ENCODE peak calls at places on chromosomes 4 and X, in six cellular contexts. W, Q, Z, M, R and U are unnamed samples. For H3K4me1, the result is how much of the 10 kb centered on the place peaks cover.

GRCh38 chrX:103531002-103531401 is 11.7 kb upstream of the RAB40A start:
- DNase-seq in W (peak), Q (no peak), Z (no peak), M (no peak), R (no peak), U (no peak)

GRCh38 chr4:176499518-176499917 is 179.8 kb downstream of the SPCS3 start:
- DNase-seq in W (peak), Q (no peak), Z (no peak), M (no peak), R (no peak), U (peak)

GRCh38 chrX:150465326-150465725 is 102.2 kb downstream of the MAMLD1 start:
- DNase-seq in W (no peak), Q (no peak), Z (no peak), M (no peak), R (no peak), U (no peak)

GRCh38 chrX:152896450-152896849 is 1.4 kb upstream of the ZNF185 start:
- DNase-seq in W (no peak), Q (no peak), Z (no peak), M (no peak), R (no peak), U (no peak)

GRCh38 chr4:188779586-188779985 is 640.3 kb downstream of the TRIML1 start:
- DNase-seq in W (no peak), Q (no peak), Z (no peak), M (no peak), R (no peak), U (peak)

GRCh38 chr4:61200991-61201526 is 933 bp downstream of the ADGRL3 start:
- DNase-seq in W (peak), Q (no peak), Z (peak), M (peak), R (peak), U (peak)

GRCh38 chr4:76588268-76588667 is 153.2 kb downstream of the SHROOM3 start:
- DNase-seq in W (no peak), Q (no peak), Z (no peak), M (no peak), R (no peak), U (no peak)

GRCh38 chr4:9968472-9968871 is 52.8 kb downstream of the SLC2A9 start:
- DNase-seq in W (no peak), Q (no peak), Z (no peak), M (no peak), R (no peak), U (no peak)

GRCh38 chr4:23577398-23577797 is 312.4 kb downstream of the PPARGC1A start:
- DNase-seq in W (no peak), Q (no peak), Z (no peak), M (no peak), R (no peak), U (no peak)

GRCh38 chrX:17595456-17596035 is 141.7 kb upstream of the SCML1 start:
- DNase-seq in W (peak), Q (no peak), Z (no peak), M (no peak), R (no peak), U (peak)

GRCh38 chrX:17535229-17535628 is 160.2 kb downstream of the NHS start:
- DNase-seq in W (no peak), Q (no peak), Z (peak), M (peak), R (peak), U (no peak)

GRCh38 chrX:108036298-108036973 is 8.4 kb upstream of the VSIG1 start:
- DNase-seq in W (peak), Q (no peak), Z (no peak), M (peak), R (no peak), U (peak)

GRCh38 chr4:78297075-78297815 is 240.1 kb downstream of the FRAS1 start:
- DNase-seq in W (peak), Q (no peak), Z (no peak), M (no peak), R (no peak), U (no peak)

GRCh38 chr4:16259531-16260246 is 33.4 kb upstream of the TAPT1 start:
- DNase-seq in W (peak), Q (no peak), Z (no peak), M (no peak), R (peak), U (no peak)

GRCh38 chr4:138053601-138054322 is 188.4 kb downstream of the SLC7A11 start:
- DNase-seq in W (peak), Q (no peak), Z (peak), M (peak), R (peak), U (peak)

GRCh38 chrX:118495958-118496762 is 545 bp downstream of the DOCK11 start:
- DNase-seq in W (no peak), Q (peak), Z (peak), M (peak), R (peak), U (no peak)

GRCh38 chr4:38055566-38055965 is 95.4 kb downstream of the PTTG2 start:
- DNase-seq in W (no peak), Q (no peak), Z (peak), M (no peak), R (no peak), U (no peak)
- H3K27ac ChIP-seq in W (no peak), Q (no peak), Z (no peak), M (no peak), R (peak), U (no peak)

DNA sequence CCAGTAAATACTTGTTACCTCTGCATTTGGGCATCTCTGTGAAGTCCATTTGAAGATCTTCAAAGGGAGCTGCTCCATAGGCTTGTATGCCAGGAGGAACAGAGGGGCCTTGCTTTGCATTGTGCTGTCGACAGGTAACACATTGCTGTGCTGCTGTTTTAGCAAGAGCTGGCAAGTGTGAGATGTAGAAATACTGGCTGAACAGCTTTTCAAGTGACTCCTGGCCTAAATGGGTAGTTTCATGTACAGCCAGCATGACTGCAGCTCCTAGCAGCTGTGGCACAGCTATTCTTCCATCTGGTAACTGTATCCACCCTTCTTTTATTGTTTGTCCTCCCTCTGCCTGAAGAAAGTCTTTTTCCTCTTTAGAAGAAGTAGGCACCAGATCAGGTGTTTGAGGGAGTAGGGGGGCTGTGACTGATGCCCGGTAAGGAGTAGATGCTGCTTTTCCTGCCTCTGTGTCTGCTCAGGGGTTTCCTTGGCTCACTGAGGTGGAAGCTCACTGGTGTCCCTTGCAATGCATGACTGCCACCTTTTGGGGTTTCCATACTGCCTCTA is 965.3 kb downstream of the CCSER1 start:
- DNase-seq in W (no peak), Q (no peak), Z (no peak), M (no peak), R (no peak), U (peak)
- TF ChIP-seq CTCF in W (no peak), Q (no peak), Z (no peak), M (peak), R (no peak), U (peak)

GRCh38 chr4:90095000-90095399 is 32.2 kb upstream of the CCSER1 start:
- DNase-seq in W (no peak), Q (no peak), Z (no peak), M (no peak), R (no peak), U (no peak)
- H3K4me1 ChIP-seq in W (under half), Q (under half), Z (under half), M (under half), R (under half), U (under half)

DNA sequence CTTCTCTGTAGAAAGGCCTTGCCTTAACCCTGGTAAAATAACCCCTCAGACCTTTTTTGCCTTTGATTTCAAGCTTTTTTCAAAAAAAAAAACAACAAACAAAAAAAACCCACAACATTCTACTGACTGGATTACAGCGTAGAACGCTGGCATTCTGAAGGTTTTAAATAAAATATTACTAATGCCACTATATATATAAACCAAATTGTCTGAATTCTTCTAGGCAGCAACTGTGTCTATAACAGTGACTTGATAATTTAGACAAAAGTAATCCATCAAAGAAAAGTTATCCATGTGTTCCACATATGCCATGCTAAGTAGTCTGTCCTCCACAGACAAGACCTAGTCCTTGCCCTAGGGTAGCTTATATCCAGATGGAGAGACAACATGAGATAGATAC is 33.6 kb upstream of the CXCL8 start:
- DNase-seq in W (no peak), Q (no peak), Z (no peak), M (no peak), R (no peak), U (no peak)
- H3K27ac ChIP-seq in W (no peak), Q (no peak), Z (no peak), M (no peak), R (no peak), U (peak)

GRCh38 chr4:122652379-122652778 is 31.5 kb upstream of the IL21 start:
- DNase-seq in W (peak), Q (peak), Z (peak), M (peak), R (peak), U (no peak)
- TF ChIP-seq CTCF in W (peak), Q (no peak), Z (peak), M (peak), R (peak), U (peak)

GRCh38 chrX:66675541-66675940 is 36.7 kb upstream of the EDA2R start:
- DNase-seq in W (peak), Q (no peak), Z (no peak), M (no peak), R (no peak), U (no peak)
- H3K4me1 ChIP-seq in W (under half), Q (under half), Z (under half), M (under half), R (under half), U (under half)

DNA sequence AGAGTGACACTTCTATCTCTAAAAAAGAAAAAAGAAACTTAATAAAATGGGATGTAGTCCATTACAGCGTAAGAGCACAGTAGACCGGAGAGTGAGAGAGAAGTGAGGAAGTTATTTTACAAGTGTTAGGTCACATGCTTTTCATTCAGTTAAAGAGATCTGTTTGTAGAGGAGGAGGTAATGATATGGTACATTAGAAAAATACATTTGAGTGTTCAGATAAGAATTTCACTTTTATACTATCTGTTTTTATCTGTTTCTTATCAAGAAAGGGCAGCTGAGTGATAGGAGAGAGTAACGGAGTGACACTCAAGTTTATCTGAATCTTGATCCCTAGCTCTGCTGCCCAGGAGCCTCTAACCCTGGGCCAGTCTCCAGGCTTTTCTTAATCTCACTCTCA is 38.9 kb downstream of the FNIP2 start:
- DNase-seq in W (no peak), Q (no peak), Z (no peak), M (no peak), R (no peak), U (no peak)
- H3K27ac ChIP-seq in W (no peak), Q (no peak), Z (no peak), M (peak), R (no peak), U (no peak)

DNA sequence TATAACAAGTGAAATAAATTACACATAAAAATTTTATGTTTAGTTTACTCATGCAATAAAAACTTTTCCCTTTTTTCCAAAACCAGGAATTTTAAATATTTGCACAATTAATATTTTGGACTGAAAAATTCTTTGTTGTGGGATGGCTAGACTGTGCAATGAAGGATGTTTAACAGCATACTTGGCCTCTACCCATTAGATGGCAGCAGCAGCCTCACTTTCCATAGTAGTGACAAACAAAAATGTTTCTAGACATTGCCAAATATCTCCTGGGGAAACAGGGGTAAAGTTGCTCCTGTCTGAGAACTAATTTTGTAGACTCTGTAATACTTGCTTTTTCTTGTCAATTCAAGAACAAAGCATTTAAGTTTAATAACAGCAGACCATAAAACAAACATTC is 49.8 kb downstream of the SCLT1 start:
- DNase-seq in W (peak), Q (no peak), Z (no peak), M (no peak), R (no peak), U (no peak)
- TF ChIP-seq CTCF in W (peak), Q (no peak), Z (peak), M (peak), R (no peak), U (peak)

GRCh38 chr4:38080575-38080974 is 120.4 kb downstream of the PTTG2 start:
- DNase-seq in W (no peak), Q (no peak), Z (no peak), M (no peak), R (no peak), U (no peak)
- H3K4me1 ChIP-seq in W (under half), Q (under half), Z (under half), M (half or more), R (under half), U (under half)